ENCODE peak calls at places on chromosomes 6 and 20, in five cellular contexts. One of them, this sample, is unnamed.

GRCh38 chr20:15763344-15763743 is 809.9 kb downstream of the KIF16B start:
- DNase-seq in neural progenitor cell: no peak
- DNase-seq in HT-29: no peak
- DNase-seq in glutamatergic neuron: no peak
- DNase-seq in hypothalamus: no peak
- DNase-seq in this sample: no peak

GRCh38 chr20:277496-277781 is 13.1 kb downstream of the C20orf96 start:
- DNase-seq in neural progenitor cell: no peak
- DNase-seq in HT-29: no peak
- DNase-seq in glutamatergic neuron: no peak
- DNase-seq in hypothalamus: no peak
- DNase-seq in this sample: no peak

GRCh38 chr20:20637998-20638397 is 74.4 kb downstream of the RALGAPA2 start:
- DNase-seq in neural progenitor cell: no peak
- DNase-seq in HT-29: no peak
- DNase-seq in glutamatergic neuron: no peak
- DNase-seq in hypothalamus: no peak
- DNase-seq in this sample: no peak

GRCh38 chr6:7692453-7692784 is 33.5 kb upstream of the BMP6 start:
- DNase-seq in neural progenitor cell: no peak
- DNase-seq in HT-29: no peak
- DNase-seq in glutamatergic neuron: no peak
- DNase-seq in hypothalamus: no peak
- DNase-seq in this sample: no peak

GRCh38 chr6:145214570-145214969 is 520.8 kb downstream of the EPM2A start:
- DNase-seq in neural progenitor cell: peak
- DNase-seq in HT-29: peak
- DNase-seq in glutamatergic neuron: no peak
- DNase-seq in hypothalamus: no peak
- DNase-seq in this sample: no peak

GRCh38 chr20:62156592-62157386 is 13.2 kb downstream of the SS18L1 start:
- DNase-seq in neural progenitor cell: peak
- DNase-seq in HT-29: peak
- DNase-seq in glutamatergic neuron: peak
- DNase-seq in hypothalamus: peak
- DNase-seq in this sample: no peak

GRCh38 chr6:47308223-47308567 is 1.5 kb downstream of the TNFRSF21 start:
- DNase-seq in neural progenitor cell: peak
- DNase-seq in HT-29: no peak
- DNase-seq in glutamatergic neuron: no peak
- DNase-seq in hypothalamus: no peak
- DNase-seq in this sample: no peak

GRCh38 chr6:37171141-37171969 is 1.4 kb downstream of the PIM1 start:
- DNase-seq in neural progenitor cell: peak
- DNase-seq in HT-29: peak
- DNase-seq in glutamatergic neuron: peak
- DNase-seq in hypothalamus: peak
- DNase-seq in this sample: no peak

GRCh38 chr20:50336631-50337030 is 146.0 kb downstream of the CEBPB start:
- DNase-seq in neural progenitor cell: no peak
- DNase-seq in HT-29: no peak
- DNase-seq in glutamatergic neuron: no peak
- DNase-seq in hypothalamus: no peak
- DNase-seq in this sample: no peak